ENCODE peak calls at places on chromosomes 7 and 10, in four cellular contexts. One of them, this sample, is unnamed.

GRCh38 chr7:151113344-151114150 is 27.3 kb downstream of the AGAP3 start:
- DNase-seq in heart right ventricle: no peak
- DNase-seq in psoas muscle: no peak
- DNase-seq in mesendoderm: peak
- DNase-seq in this sample: no peak

GRCh38 chr7:55509322-55509721 is 63.0 kb downstream of the VOPP1 start:
- DNase-seq in heart right ventricle: no peak
- DNase-seq in psoas muscle: no peak
- DNase-seq in mesendoderm: peak
- DNase-seq in this sample: no peak

GRCh38 chr7:38660427-38661099 is 29.4 kb upstream of the AMPH start:
- DNase-seq in heart right ventricle: no peak
- DNase-seq in psoas muscle: no peak
- DNase-seq in mesendoderm: peak
- DNase-seq in this sample: no peak

GRCh38 chr7:55309040-55309991 is 55.8 kb upstream of the LANCL2 start:
- DNase-seq in heart right ventricle: no peak
- DNase-seq in psoas muscle: no peak
- DNase-seq in mesendoderm: no peak
- DNase-seq in this sample: no peak

GRCh38 chr10:64091889-64092288 is 570.7 kb downstream of the REEP3 start:
- DNase-seq in heart right ventricle: no peak
- DNase-seq in psoas muscle: no peak
- DNase-seq in mesendoderm: peak
- DNase-seq in this sample: no peak

GRCh38 chr10:91694170-91694794 is 61.4 kb upstream of the PPP1R3C start:
- DNase-seq in heart right ventricle: no peak
- DNase-seq in psoas muscle: no peak
- DNase-seq in mesendoderm: peak
- DNase-seq in this sample: no peak

GRCh38 chr10:77478248-77478963 is 159.2 kb downstream of the KCNMA1 start:
- DNase-seq in heart right ventricle: no peak
- DNase-seq in psoas muscle: no peak
- DNase-seq in mesendoderm: peak
- DNase-seq in this sample: no peak

GRCh38 chr10:110273474-110273873 is 31.2 kb downstream of the SMNDC1 start:
- DNase-seq in heart right ventricle: peak
- DNase-seq in psoas muscle: peak
- DNase-seq in mesendoderm: no peak
- DNase-seq in this sample: peak

GRCh38 chr10:70254795-70255328 is 21.6 kb upstream of the PPA1 start:
- DNase-seq in heart right ventricle: no peak
- DNase-seq in psoas muscle: no peak
- DNase-seq in mesendoderm: no peak
- DNase-seq in this sample: no peak

GRCh38 chr10:70253878-70254765 is 20.9 kb upstream of the PPA1 start:
- DNase-seq in heart right ventricle: no peak
- DNase-seq in psoas muscle: no peak
- DNase-seq in mesendoderm: no peak
- DNase-seq in this sample: no peak

GRCh38 chr10:70247360-70247759 is 14.1 kb upstream of the PPA1 start:
- DNase-seq in heart right ventricle: no peak
- DNase-seq in psoas muscle: no peak
- DNase-seq in mesendoderm: no peak
- DNase-seq in this sample: no peak

GRCh38 chr10:70255329-70256299 is 22.4 kb upstream of the PPA1 start:
- DNase-seq in heart right ventricle: no peak
- DNase-seq in psoas muscle: no peak
- DNase-seq in mesendoderm: no peak
- DNase-seq in this sample: no peak

GRCh38 chr10:70250956-70251680 is 17.9 kb upstream of the PPA1 start:
- DNase-seq in heart right ventricle: no peak
- DNase-seq in psoas muscle: no peak
- DNase-seq in mesendoderm: no peak
- DNase-seq in this sample: no peak
- H3K27ac ChIP-seq in heart right ventricle: no peak
- H3K27ac ChIP-seq in psoas muscle: no peak
- H3K27ac ChIP-seq in mesendoderm: no peak
- H3K27ac ChIP-seq in this sample: no peak

GRCh38 chr10:49000437-49001398 is 61.1 kb upstream of the LRRC18 start:
- DNase-seq in heart right ventricle: no peak
- DNase-seq in psoas muscle: no peak
- DNase-seq in mesendoderm: no peak
- DNase-seq in this sample: no peak
- H3K27ac ChIP-seq in heart right ventricle: peak
- H3K27ac ChIP-seq in psoas muscle: no peak
- H3K27ac ChIP-seq in mesendoderm: no peak
- H3K27ac ChIP-seq in this sample: no peak

DNA sequence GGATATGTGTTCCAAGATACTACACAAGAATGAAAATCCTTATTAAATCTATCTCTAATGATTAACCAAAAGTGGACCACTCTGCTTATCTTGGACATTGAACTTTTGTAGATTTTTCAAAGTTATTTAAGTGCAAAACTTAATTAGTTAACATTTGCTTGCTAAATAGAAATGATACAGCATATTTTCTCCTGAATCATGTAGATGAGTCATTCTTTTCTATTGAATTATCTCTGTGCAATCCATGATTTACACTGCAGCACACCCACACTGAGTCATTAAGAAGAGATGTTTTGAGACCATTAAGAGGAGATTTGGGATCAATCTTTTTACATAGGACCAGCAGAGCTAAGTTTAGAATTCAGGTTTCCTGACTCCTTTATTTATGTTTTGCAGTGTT is 6.6 kb upstream of the ABCC2 start:
- DNase-seq in heart right ventricle: no peak
- DNase-seq in psoas muscle: no peak
- DNase-seq in mesendoderm: no peak
- DNase-seq in this sample: no peak
- H3K27ac ChIP-seq in heart right ventricle: no peak
- H3K27ac ChIP-seq in psoas muscle: no peak
- H3K27ac ChIP-seq in mesendoderm: no peak
- H3K27ac ChIP-seq in this sample: peak

GRCh38 chr7:116859323-116859722 is 3.1 kb upstream of the CAPZA2 start:
- DNase-seq in heart right ventricle: no peak
- DNase-seq in psoas muscle: no peak
- DNase-seq in mesendoderm: no peak
- DNase-seq in this sample: no peak
- H3K27ac ChIP-seq in heart right ventricle: no peak
- H3K27ac ChIP-seq in psoas muscle: no peak
- H3K27ac ChIP-seq in mesendoderm: no peak
- H3K27ac ChIP-seq in this sample: no peak

DNA sequence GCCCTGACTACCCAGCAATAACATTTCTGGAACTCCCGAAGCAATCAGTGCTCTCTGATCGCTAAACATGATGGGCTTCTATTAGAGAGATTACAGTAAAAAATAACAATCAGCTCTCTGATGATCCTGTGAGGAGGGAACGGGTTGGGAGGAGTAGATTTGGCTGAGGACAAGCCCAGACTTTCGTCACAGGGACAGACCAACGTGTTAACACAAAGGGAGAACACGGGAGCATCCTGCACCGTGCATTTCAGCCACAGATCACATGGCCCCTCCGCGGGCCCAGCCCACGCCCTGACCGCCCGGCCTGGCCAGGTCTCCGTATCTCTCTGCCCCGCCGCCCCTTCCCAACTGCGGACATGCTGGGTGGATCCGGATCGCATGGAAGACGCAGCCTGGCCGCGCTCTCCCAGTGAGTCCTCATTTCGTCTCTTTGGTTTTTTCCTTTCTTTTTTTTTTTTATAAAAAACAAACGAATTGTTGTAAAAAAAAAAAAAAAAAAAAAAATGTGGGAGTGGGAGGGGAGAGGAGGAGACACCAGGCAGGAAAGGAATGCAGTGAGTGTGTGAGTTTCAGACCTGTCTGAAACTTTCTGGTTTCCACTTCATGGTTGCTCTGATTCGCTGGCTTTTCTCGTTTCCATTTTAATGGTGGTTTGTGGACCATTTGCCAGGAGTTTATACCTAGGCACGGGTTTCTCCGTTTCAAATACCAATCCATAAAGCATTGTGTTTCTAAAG is 94.9 kb upstream of the AGBL3 start:
- DNase-seq in heart right ventricle: peak
- DNase-seq in psoas muscle: peak
- DNase-seq in mesendoderm: peak
- DNase-seq in this sample: peak
- H3K27ac ChIP-seq in heart right ventricle: peak
- H3K27ac ChIP-seq in psoas muscle: peak
- H3K27ac ChIP-seq in mesendoderm: peak
- H3K27ac ChIP-seq in this sample: peak

DNA sequence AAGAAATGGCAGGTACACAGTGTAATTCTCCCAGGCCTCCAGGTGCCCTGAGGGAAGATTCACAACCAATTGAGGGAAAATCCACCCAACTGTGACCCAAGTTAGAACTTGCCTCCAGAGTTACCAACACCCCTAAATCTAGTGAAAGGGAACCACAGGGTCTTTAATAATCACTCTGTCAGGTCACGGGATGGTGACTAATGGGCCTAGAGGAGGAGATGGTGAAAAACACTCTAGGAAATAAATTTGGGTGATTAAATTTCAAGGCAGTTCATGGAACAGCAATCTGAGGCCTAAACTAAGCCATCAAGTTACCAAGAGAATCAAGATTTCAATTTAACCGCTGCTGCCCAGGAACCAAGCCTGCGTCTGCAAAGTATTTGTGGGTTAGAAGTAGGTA is 26.7 kb upstream of the SLF2 start:
- DNase-seq in heart right ventricle: no peak
- DNase-seq in psoas muscle: no peak
- DNase-seq in mesendoderm: no peak
- DNase-seq in this sample: no peak
- H3K27ac ChIP-seq in heart right ventricle: peak
- H3K27ac ChIP-seq in psoas muscle: no peak
- H3K27ac ChIP-seq in mesendoderm: no peak
- H3K27ac ChIP-seq in this sample: no peak

DNA sequence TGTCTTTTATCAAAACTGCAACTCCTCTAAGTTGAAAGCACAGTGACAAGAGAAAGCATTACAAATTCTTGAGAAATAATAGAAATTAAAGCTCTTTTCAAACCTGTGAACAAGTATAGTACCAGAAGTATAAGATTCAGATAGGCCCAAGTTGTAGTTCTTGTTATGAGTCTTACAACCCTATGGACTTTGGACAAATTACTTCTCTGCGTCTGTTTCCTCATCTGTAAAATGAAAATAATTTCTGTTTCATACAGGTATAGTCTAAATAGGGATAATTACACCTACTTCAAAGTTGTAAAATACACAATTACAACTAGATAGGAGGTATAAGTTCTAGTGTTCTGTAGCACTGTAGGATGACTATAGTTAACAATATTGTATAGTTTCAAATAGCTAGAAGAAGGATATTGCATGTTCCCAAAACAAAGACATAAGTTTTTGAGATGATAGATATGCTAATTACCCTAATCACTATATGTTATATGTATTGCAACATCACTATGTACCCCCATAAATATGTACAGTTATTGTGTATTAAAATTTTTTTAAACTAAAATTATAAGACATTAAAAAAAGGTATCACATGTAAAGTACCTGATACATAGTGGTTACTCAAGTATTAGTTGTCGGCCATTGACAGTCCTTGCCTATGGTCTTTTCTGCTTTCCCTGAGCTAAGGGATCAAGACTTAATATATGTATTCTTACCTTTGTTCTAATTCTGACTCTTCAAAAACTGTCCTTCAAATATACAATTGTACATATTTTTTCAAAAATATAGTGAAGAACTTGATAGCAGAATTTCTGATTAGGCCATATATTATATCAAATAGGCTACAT is 1.8 kb upstream of the WASL start:
- DNase-seq in heart right ventricle: no peak
- DNase-seq in psoas muscle: no peak
- DNase-seq in mesendoderm: no peak
- DNase-seq in this sample: no peak
- H3K27ac ChIP-seq in heart right ventricle: no peak
- H3K27ac ChIP-seq in psoas muscle: peak
- H3K27ac ChIP-seq in mesendoderm: no peak
- H3K27ac ChIP-seq in this sample: no peak

GRCh38 chr7:72278550-72278949 is 133.6 kb downstream of the CALN1 start:
- DNase-seq in heart right ventricle: no peak
- DNase-seq in psoas muscle: no peak
- DNase-seq in mesendoderm: no peak
- DNase-seq in this sample: no peak

GRCh38 chr7:72281325-72281724 is 130.8 kb downstream of the CALN1 start:
- DNase-seq in heart right ventricle: no peak
- DNase-seq in psoas muscle: no peak
- DNase-seq in mesendoderm: no peak
- DNase-seq in this sample: no peak

GRCh38 chr7:72272479-72272878 is 139.7 kb downstream of the CALN1 start:
- DNase-seq in heart right ventricle: no peak
- DNase-seq in psoas muscle: no peak
- DNase-seq in mesendoderm: no peak
- DNase-seq in this sample: no peak

DNA sequence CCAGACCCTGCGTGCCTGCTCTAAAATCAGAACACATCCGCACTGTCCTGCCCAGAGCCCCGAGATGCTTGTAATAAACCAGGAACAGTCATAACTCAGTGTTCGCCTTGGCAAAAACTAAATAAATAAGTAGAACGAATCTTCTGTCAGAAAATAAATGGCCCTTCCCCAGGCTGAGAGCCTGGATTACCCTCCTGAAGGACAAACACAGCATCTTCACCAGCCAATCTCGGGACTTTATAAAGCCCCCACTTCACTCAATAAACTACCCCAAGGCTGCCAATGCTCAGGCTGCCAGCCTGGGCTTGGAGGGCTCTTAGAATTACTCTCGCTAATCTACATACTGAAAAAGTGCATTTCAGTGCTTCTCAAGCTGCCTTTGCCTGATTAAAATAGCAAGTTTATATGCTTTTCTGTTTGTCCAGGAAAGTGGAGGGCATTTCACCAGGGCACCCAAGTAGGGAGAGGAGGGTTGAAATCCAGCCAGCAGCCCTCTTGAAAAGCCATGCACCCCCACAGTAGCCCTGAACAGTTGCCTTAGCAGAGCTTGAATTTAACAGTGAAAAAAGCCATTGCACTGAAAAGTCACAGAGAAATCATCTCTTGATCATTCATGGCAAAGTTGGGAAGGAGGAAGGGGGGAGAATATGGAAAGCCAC is 136.6 kb downstream of the CALN1 start:
- DNase-seq in heart right ventricle: no peak
- DNase-seq in psoas muscle: no peak
- DNase-seq in mesendoderm: no peak
- DNase-seq in this sample: no peak
- H3K27ac ChIP-seq in heart right ventricle: no peak
- H3K27ac ChIP-seq in psoas muscle: no peak
- H3K27ac ChIP-seq in mesendoderm: no peak
- H3K27ac ChIP-seq in this sample: no peak

GRCh38 chr10:96720422-96721206 is at the start of gene PIK3AP1:
- DNase-seq in heart right ventricle: peak
- DNase-seq in psoas muscle: peak
- DNase-seq in mesendoderm: peak
- DNase-seq in this sample: peak
- H3K27ac ChIP-seq in heart right ventricle: peak
- H3K27ac ChIP-seq in psoas muscle: no peak
- H3K27ac ChIP-seq in mesendoderm: no peak
- H3K27ac ChIP-seq in this sample: peak

This sample was measured in right lobe of liver.